ENCODE peak calls at places on chromosomes 4 and X, in five cellular contexts. S, D, T, B and G are unnamed samples.

GRCh38 chrX:145002776-145003175 is 244.5 kb upstream of the SPANXN1 start:
- DNase-seq in S (no peak), D (no peak), T (no peak), B (no peak), G (no peak)

GRCh38 chr4:42397256-42397634 is at the start of gene SHISA3:
- DNase-seq in S (peak), D (no peak), T (no peak), B (peak), G (no peak)

GRCh38 chrX:78517124-78517523 is 142.0 kb downstream of the RTL3 start:
- DNase-seq in S (no peak), D (no peak), T (no peak), B (no peak), G (no peak)

GRCh38 chrX:13764765-13765164 is 30.2 kb downstream of the OFD1 start:
- DNase-seq in S (no peak), D (peak), T (no peak), B (no peak), G (no peak)

GRCh38 chrX:57121162-57121741 is at the start of gene SPIN2B:
- DNase-seq in S (peak), D (peak), T (peak), B (peak), G (peak)

GRCh38 chrX:154548028-154548316 is 552 bp downstream of the IKBKG start:
- DNase-seq in S (no peak), D (no peak), T (no peak), B (no peak), G (no peak)

GRCh38 chr4:7171191-7171900 is 21.0 kb upstream of the SORCS2 start:
- DNase-seq in S (no peak), D (no peak), T (no peak), B (no peak), G (no peak)

GRCh38 chr4:158788608-158789007 is 19.8 kb downstream of the FNIP2 start:
- DNase-seq in S (peak), D (no peak), T (no peak), B (no peak), G (no peak)

GRCh38 chr4:102794999-102795398 is 32.4 kb downstream of the UBE2D3 start:
- DNase-seq in S (no peak), D (no peak), T (no peak), B (no peak), G (no peak)

GRCh38 chr4:102792361-102792936 is 31.7 kb upstream of the MANBA start:
- DNase-seq in S (no peak), D (no peak), T (no peak), B (no peak), G (no peak)

GRCh38 chr4:102787944-102788343 is 27.2 kb upstream of the MANBA start:
- DNase-seq in S (no peak), D (no peak), T (no peak), B (no peak), G (no peak)

GRCh38 chr4:102789317-102789717 is 28.5 kb upstream of the MANBA start:
- DNase-seq in S (peak), D (no peak), T (no peak), B (no peak), G (no peak)

DNA sequence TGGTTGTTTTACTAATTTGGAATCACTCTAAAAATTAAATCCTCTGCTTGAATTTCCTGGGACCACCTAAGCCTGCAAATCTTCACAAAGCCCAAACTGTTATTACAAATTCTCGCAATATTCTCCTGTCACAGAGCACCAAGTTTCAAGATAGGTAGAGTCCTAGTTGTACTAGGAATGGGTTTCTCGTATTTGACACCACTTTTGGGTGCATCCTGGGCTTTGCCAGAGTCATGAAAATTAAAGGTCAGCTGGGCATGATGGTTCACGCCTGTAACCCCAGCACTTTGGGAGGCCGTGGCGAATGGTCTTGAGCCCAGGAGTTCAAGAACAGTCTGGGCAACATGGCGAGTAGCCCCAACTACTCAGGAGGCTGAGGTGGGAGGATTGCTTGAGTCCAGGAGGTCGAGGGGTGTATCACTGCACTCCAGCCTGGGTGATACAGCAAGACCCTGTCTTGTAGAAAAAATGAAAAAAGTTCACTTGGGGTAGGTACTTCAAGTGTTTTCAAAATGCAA is 30.6 kb upstream of the MANBA start:
- DNase-seq in S (no peak), D (no peak), T (no peak), B (no peak), G (no peak)
- TF ChIP-seq POLR2AphosphoS5 in S (no peak), D (no peak), T (no peak), B (peak), G (no peak)

GRCh38 chr4:83219991-83220360 is 64.6 kb downstream of the COQ2 start:
- DNase-seq in S (no peak), D (no peak), T (no peak), B (no peak), G (no peak)

GRCh38 chr4:83221897-83222441 is 62.6 kb downstream of the COQ2 start:
- DNase-seq in S (no peak), D (no peak), T (no peak), B (no peak), G (no peak)

GRCh38 chr4:83217721-83218522 is 66.7 kb downstream of the COQ2 start:
- DNase-seq in S (no peak), D (peak), T (no peak), B (peak), G (no peak)

GRCh38 chr4:83216856-83217683 is 67.5 kb downstream of the COQ2 start:
- DNase-seq in S (no peak), D (no peak), T (no peak), B (no peak), G (no peak)

DNA sequence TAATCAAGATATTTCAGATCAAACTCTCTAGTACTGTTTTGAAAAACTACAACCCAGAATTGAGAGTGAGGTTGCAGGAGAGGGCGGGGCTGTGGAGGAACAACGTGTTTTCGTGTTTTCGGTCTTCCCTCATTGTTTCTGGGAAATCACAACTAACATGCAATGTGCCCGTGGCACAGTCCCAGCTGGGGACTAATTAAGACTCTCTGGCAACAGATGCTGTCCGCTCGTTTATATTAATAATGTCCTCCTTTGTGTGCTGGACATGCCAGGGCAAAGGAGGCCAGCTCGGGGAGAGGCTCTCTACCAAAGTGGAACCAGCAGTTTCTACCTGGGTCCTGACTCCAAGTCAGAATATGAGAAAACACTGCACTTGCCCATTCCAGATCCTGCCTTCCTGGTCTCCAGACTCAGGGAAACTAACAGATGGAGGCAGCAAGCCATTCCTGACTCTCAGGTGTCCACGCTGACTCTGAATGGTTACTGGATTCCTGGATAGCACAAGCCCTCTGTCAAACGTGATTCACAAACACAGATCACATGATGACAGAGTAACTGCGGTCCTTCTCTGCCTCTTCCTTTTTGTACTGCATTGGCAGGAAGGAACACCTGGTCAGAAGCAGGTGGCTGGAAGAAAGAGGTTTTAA is 65.1 kb downstream of the COQ2 start:
- DNase-seq in S (peak), D (peak), T (no peak), B (peak), G (peak)
- H3K27ac ChIP-seq in S (no peak), D (peak), T (no peak), B (peak), G (peak)

GRCh38 chr4:2649604-2650114 is 106.5 kb downstream of the TNIP2 start:
- DNase-seq in S (no peak), D (no peak), T (no peak), B (no peak), G (no peak)

GRCh38 chr4:2647403-2648158 is 108.6 kb downstream of the TNIP2 start:
- DNase-seq in S (no peak), D (no peak), T (no peak), B (no peak), G (no peak)

GRCh38 chr4:2643555-2643954 is 107.1 kb downstream of the FAM193A start:
- DNase-seq in S (no peak), D (peak), T (no peak), B (no peak), G (no peak)

GRCh38 chr4:2648159-2648814 is 107.8 kb downstream of the TNIP2 start:
- DNase-seq in S (no peak), D (no peak), T (no peak), B (no peak), G (no peak)

DNA sequence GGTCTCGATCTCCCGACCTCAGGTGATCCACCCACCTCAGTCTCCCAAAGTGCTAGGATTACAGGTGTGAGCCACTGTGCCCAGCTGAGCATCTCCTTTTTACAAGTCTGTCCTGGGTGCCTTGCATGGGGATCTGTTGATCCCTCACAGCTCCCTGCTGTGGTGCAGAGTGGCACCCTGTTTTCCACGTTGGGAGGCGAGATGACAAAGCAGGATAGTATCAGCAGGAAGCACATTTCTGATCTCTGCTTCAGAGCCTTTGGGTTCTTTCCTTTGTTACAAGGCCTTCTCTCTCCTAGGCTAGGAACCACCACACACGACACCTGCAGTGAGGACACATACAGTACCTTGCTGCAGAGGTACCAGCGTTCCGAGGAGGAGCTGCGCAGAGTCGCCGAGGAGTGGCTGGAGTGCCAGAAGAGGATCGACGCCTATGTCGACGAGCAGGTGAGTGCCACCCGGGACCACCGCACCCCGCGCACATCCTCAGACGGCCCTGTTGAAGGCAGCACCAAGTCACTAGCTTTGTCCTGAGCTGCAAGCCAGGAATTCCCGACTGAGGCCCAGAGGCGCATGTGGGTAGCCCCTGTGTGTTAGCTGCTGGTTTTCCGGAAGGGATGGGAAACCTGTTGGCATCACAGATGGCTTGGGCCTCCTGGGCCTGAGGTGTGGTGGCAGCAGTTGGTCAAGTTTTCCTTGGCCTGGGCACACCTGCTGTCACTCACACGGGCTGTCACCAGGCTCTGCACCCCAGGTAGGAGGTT is 109.6 kb downstream of the TNIP2 start:
- DNase-seq in S (no peak), D (no peak), T (no peak), B (no peak), G (peak)
- TF ChIP-seq POLR2A in S (no peak), D (no peak), T (no peak), B (no peak), G (no peak)

GRCh38 chrX:132861076-132861475 is 97.4 kb downstream of the HS6ST2 start:
- DNase-seq in S (no peak), D (no peak), T (no peak), B (no peak), G (no peak)
- TF ChIP-seq POLR2AphosphoS5 in S (no peak), D (no peak), T (no peak), B (no peak), G (no peak)

DNA sequence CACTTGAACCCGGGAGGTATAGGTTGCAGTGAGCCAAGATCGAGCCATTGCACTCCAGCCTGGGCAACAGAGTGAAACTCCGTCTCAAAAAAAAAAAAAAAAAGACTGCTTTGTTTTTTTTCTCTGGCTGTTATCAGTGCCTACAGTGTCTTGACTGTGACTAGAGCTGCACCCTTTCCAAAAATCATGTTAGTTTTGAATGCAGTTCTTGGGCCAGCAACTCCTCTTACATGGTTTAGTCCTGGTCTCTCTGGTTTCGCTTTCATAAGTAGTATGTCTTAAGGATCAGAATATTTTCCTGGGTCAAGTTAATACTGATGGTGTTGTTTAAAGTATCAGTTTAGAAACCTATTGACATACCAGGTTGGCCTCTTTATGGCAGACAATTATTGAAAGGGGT is 34.2 kb upstream of the NALF2 start:
- DNase-seq in S (no peak), D (no peak), T (no peak), B (no peak), G (no peak)
- H3K27ac ChIP-seq in S (no peak), D (no peak), T (no peak), B (no peak), G (no peak)

DNA sequence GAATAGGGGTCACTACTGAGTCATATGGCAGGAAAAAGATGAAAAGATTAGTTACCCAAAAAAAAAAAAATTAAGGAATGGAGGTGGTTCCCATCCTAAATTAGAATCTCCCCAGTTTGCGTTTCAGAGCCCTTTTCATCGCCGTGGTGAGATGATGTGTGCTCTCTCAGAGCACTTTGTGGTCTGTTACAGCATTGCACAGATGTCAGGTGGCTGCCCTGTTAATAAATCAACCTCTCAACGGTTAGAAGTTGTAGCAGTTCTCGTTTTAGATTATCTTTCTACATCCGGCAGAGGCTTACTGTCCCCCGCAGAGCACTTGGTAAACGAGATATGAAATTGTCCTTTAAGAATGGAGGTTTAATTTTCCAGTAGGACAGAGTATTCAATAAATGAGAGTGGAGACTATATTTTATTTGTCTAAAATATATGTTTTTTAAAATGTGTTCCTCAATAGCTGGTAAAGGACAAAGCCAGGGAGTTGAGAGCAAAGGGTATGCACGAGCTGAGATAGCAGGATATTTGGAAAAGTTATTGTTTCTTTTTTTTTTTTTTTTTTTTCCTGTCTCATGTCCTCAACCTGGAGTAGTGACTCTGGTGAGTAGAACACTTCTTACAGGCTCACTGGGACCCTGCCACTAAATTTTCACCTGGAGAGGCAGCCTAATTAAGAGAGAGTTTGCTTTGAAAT is 26.9 kb downstream of the AFF1 start:
- DNase-seq in S (no peak), D (no peak), T (no peak), B (peak), G (no peak)
- TF ChIP-seq POLR2A in S (no peak), D (no peak), T (no peak), B (no peak), G (no peak)

DNA sequence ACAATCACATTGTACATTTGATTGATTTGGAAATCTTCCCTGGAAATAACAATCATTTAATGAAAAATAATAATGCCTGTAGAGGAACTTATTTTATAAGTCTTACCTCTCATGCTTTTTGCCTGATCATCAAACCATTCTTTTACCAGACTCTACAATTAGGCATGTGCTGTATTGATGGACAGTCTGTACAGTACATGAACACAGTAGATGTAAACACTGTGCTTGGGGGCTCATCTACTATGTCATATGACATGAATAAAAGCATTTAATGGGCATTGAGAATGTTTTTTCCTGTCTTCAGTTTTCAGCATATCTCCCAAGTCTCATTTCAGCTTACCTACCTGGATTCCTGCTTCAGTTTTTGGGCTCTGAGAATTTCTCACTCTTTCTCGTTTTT is 1070.9 kb downstream of the STIM2 start:
- DNase-seq in S (no peak), D (no peak), T (no peak), B (no peak), G (no peak)
- TF ChIP-seq POLR2AphosphoS5 in S (no peak), D (no peak), T (no peak), B (no peak), G (no peak)

GRCh38 chr4:74845834-74846233 is 51.5 kb upstream of the BTC start:
- DNase-seq in S (no peak), D (no peak), T (no peak), B (no peak), G (no peak)
- H3K27ac ChIP-seq in S (no peak), D (no peak), T (no peak), B (no peak), G (no peak)

DNA sequence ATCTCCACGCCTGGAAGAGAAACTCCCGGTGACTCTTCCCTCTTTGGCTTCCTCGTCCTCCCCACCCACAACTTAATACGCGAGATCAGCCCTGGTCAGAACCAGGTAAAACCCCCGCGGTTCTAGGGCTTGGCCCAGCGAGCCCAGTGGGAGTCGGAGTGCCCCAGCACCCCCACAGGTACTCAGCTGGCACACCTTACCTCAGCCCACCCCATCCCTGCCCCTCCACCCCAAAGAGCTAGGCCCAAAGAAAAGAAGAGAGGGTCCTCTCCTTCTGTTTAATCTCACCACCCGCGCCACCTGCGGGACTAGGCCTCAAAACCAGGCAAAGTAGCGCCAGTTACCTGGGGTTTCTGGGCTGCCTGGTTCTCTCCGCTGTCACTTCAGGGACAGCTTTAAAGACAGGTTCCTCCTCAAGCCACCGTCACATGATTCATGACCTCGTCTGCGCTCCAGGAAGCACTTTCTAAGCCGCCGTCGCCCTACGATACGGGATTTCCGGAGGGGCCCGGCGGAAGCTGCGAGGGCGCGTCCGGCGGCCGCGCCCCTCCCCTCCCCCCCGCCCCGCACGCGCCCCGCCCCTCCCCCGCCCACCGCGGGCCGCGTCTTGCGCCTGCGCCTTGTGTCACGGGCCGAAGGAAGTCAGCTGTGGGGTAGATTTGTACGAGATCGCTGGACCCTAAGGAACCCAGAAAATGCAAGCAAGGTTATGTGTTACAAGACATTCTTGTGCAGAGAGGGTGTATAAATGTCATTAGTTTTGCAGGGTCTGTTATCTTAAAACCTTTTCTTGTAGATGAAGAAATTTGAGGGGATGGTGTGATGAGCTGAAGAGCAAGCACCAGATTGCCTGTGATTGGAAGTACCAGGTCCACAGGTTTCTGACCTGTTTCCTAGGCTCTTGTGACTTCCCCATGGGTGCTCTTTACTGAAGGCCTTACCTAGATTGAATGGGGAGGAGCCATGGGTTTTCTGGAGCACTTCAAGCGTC is at the start of gene LAMTOR3:
- DNase-seq in S (peak), D (peak), T (peak), B (peak), G (peak)
- TF ChIP-seq POLR2A in S (peak), D (no peak), T (peak), B (peak), G (no peak)